ENCODE peak calls at places on chromosomes 2 and 18, in five cellular contexts. C is GM12878, F is K562, Q is HepG2, B is SK-N-SH. N is an unnamed sample.

GRCh38 chr18:48589797-48590519 is 51.1 kb downstream of the CTIF start:
- DNase-seq in C (no peak), F (no peak), Q (no peak), B (peak; percentile 74), N (no peak)

GRCh38 chr2:127388423-127389164 is 819 bp upstream of the MAP3K2 start:
- DNase-seq in C (no peak), F (no peak), Q (no peak), B (no peak), N (no peak)

GRCh38 chr18:62018034-62018760 is 125.4 kb upstream of the RNF152 start:
- DNase-seq in C (no peak), F (no peak), Q (no peak), B (peak; percentile 56), N (no peak)

GRCh38 chr18:79826966-79827365 is 29.2 kb downstream of the KCNG2 start:
- DNase-seq in C (no peak), F (no peak), Q (no peak), B (no peak), N (no peak)

GRCh38 chr2:18412980-18413793 is 147.3 kb downstream of the RDH14 start:
- DNase-seq in C (no peak), F (no peak), Q (no peak), B (no peak), N (no peak)

GRCh38 chr18:57087985-57088384 is 58.9 kb upstream of the BOD1L2 start:
- DNase-seq in C (no peak), F (no peak), Q (no peak), B (no peak), N (no peak)

GRCh38 chr2:136141510-136142154 is 23.7 kb upstream of the CXCR4 start:
- DNase-seq in C (no peak), F (peak; percentile 19), Q (no peak), B (peak; percentile 74), N (no peak)

GRCh38 chr2:10926191-10926830 is 14.6 kb downstream of the KCNF1 start:
- DNase-seq in C (no peak), F (no peak), Q (no peak), B (no peak), N (no peak)

GRCh38 chr2:188628989-188629889 is 337.6 kb downstream of the GULP1 start:
- DNase-seq in C (no peak), F (no peak), Q (no peak), B (no peak), N (no peak)

GRCh38 chr2:45067859-45068642 is 58.8 kb upstream of the SIX2 start:
- DNase-seq in C (no peak), F (no peak), Q (no peak), B (no peak), N (peak; percentile 53)
- TF ChIP-seq FOXM1 in C (no peak), F (no peak), Q (no peak), B (no peak), N (no peak)

DNA sequence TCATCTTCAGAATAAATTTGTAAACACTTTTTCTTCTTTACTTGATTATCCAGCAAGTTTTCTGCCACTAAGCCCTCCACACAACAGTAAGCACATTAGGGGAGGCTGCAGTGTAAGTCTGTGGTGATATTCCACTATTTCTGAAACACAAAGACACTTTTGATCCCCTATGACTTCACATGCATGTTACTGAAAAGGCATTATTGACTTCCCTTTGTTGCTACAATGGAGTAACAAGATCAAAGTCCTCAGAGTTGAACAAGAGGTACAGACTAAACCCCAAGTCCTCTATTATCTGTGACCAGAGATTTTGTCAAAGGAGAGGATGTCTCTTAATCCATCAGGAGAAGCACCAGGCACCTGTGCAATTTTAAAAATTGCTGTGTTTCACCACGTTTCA is 157.9 kb downstream of the CD226 start:
- DNase-seq in C (no peak), F (no peak), Q (peak; percentile 97), B (no peak), N (no peak)
- TF ChIP-seq FOXM1 in C (no peak), F (no peak), Q (no peak), B (no peak), N (no peak)

GRCh38 chr2:224023188-224023587 is 15.9 kb downstream of the SERPINE2 start:
- DNase-seq in C (no peak), F (no peak), Q (peak; percentile 76), B (no peak), N (no peak)
- TF ChIP-seq FOXM1 in C (no peak), F (no peak), Q (no peak), B (no peak), N (no peak)

DNA sequence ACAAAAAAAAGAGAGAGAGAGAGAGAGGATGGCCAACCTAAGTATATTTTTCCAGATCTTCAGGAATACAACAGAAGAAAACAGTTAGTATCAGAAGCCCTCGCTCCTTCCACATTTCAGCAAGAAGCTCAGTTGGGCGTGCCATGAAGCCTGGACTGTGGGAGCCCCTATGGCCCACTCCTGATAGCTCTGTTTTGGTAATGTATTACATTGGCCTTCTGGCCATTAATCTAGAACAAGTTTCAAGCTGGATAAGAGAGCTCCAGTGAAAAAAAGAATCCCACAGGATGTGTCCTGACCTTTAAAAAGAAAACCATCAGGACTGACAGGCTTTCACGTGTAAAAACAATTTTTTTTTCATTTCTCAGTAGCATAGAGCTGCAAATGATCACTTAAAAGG is 197.9 kb downstream of the ICOS start:
- DNase-seq in C (no peak), F (no peak), Q (no peak), B (no peak), N (no peak)
- TF ChIP-seq FOXM1 in C (no peak), F (no peak), Q (no peak), B (no peak), N (no peak)

DNA sequence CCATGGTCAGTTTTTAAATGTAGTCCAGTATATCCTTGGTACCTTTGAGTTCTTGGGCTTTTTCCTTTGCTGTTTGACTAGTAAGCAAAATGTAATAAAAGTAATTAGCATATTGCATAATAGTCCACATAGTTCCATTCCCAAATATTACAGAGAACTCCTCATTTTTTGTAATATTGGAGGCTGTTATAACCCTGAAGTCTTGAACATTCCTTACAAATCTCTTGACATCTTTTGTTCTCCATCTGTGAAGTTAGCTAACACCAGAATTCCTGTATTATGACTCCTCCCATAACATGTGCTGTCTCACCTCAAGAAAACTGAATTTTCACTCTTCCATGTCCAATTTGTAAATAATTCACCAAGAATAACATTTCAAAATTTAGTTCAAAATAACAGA is 17.1 kb downstream of the CREB1 start:
- DNase-seq in C (no peak), F (no peak), Q (no peak), B (no peak), N (no peak)
- TF ChIP-seq FOXM1 in C (no peak), F (no peak), Q (no peak), B (no peak), N (no peak)

GRCh38 chr2:154689158-154689557 is 9.3 kb upstream of the KCNJ3 start:
- DNase-seq in C (no peak), F (no peak), Q (no peak), B (no peak), N (no peak)

GRCh38 chr2:154681741-154682140 is 16.8 kb upstream of the KCNJ3 start:
- DNase-seq in C (no peak), F (no peak), Q (no peak), B (no peak), N (no peak)

GRCh38 chr2:154688373-154688772 is 10.1 kb upstream of the KCNJ3 start:
- DNase-seq in C (peak; percentile 11), F (no peak), Q (no peak), B (no peak), N (no peak)

GRCh38 chr2:154686162-154686561 is 12.3 kb upstream of the KCNJ3 start:
- DNase-seq in C (no peak), F (no peak), Q (no peak), B (no peak), N (no peak)
- TF ChIP-seq FOXM1 in C (no peak), F (no peak), Q (no peak), B (no peak), N (no peak)

GRCh38 chr2:163173591-163173990 is 335.0 kb upstream of the KCNH7 start:
- DNase-seq in C (no peak), F (no peak), Q (no peak), B (no peak), N (no peak)

GRCh38 chr2:163175294-163175693 is 336.7 kb upstream of the KCNH7 start:
- DNase-seq in C (no peak), F (no peak), Q (no peak), B (no peak), N (no peak)

GRCh38 chr2:163171786-163172549 is 333.4 kb upstream of the KCNH7 start:
- DNase-seq in C (no peak), F (no peak), Q (no peak), B (no peak), N (no peak)
- TF ChIP-seq FOXM1 in C (no peak), F (no peak), Q (no peak), B (no peak), N (no peak)

N was measured in HEK293T.